ENCODE peak calls at places on chromosomes 5 and 9, in seven cellular contexts. D is cardiac fibroblast, K is heart right ventricle, N is Caco-2, G is astrocyte of the spinal cord, H is astrocyte of the cerebellum, P is AG04450. A is an unnamed sample.

GRCh38 chr5:125410501-125411162 is 664.2 kb upstream of the ZNF608 start:
- DNase-seq in D (peak), K (no peak), N (no peak), G (peak), H (no peak), P (no peak), A (peak)

GRCh38 chr5:180591249-180591887 is at the start of gene SCGB3A1:
- DNase-seq in D (peak), K (no peak), N (no peak), G (no peak), H (no peak), P (no peak), A (peak)

GRCh38 chr5:16304846-16305245 is 125.3 kb upstream of the MARCHF11 start:
- DNase-seq in D (no peak), K (no peak), N (no peak), G (no peak), H (no peak), P (no peak), A (peak)

GRCh38 chr9:70987986-70988385 is 133.4 kb downstream of the TRPM3 start:
- DNase-seq in D (peak), K (no peak), N (no peak), G (peak), H (peak), P (peak), A (peak)

GRCh38 chr5:103901885-103902284 is 339.3 kb upstream of the NUDT12 start:
- DNase-seq in D (no peak), K (no peak), N (no peak), G (no peak), H (no peak), P (no peak), A (no peak)

GRCh38 chr9:130869250-130869649 is 27.4 kb downstream of the QRFP start:
- DNase-seq in D (peak), K (peak), N (no peak), G (peak), H (no peak), P (no peak), A (peak)

GRCh38 chr5:172887735-172888134 is 53.7 kb downstream of the ERGIC1 start:
- DNase-seq in D (peak), K (peak), N (no peak), G (peak), H (no peak), P (peak), A (peak)

GRCh38 chr5:35009657-35010056 is 38.1 kb downstream of the AGXT2 start:
- DNase-seq in D (peak), K (no peak), N (no peak), G (no peak), H (no peak), P (no peak), A (peak)

GRCh38 chr5:67202830-67203229 is 6.2 kb upstream of the CD180 start:
- DNase-seq in D (no peak), K (no peak), N (no peak), G (no peak), H (no peak), P (no peak), A (no peak)

GRCh38 chr5:39209924-39210323 is 9.4 kb downstream of the FYB1 start:
- DNase-seq in D (no peak), K (no peak), N (no peak), G (no peak), H (no peak), P (no peak), A (no peak)

GRCh38 chr5:57659889-57660288 is 177.3 kb upstream of the ACTBL2 start:
- DNase-seq in D (no peak), K (no peak), N (no peak), G (no peak), H (no peak), P (no peak), A (no peak)
- H3K4me3 ChIP-seq in D (no peak), K (no peak), N (no peak), G (no peak), H (no peak), P (no peak), A (no peak)

GRCh38 chr9:18438951-18439350 is 35.0 kb upstream of the ADAMTSL1 start:
- DNase-seq in D (peak), K (no peak), N (no peak), G (no peak), H (no peak), P (no peak), A (peak)

GRCh38 chr9:18438300-18438925 is 35.5 kb upstream of the ADAMTSL1 start:
- DNase-seq in D (peak), K (peak), N (no peak), G (peak), H (no peak), P (no peak), A (peak)

GRCh38 chr9:18441245-18441644 is 32.7 kb upstream of the ADAMTSL1 start:
- DNase-seq in D (no peak), K (no peak), N (no peak), G (peak), H (no peak), P (no peak), A (peak)

GRCh38 chr9:18442629-18443491 is 31.1 kb upstream of the ADAMTSL1 start:
- DNase-seq in D (peak), K (peak), N (peak), G (peak), H (peak), P (peak), A (peak)

GRCh38 chr9:18437315-18438200 is 36.4 kb upstream of the ADAMTSL1 start:
- DNase-seq in D (peak), K (peak), N (no peak), G (no peak), H (no peak), P (no peak), A (peak)
- H3K4me3 ChIP-seq in D (peak), K (peak), N (no peak), G (no peak), H (no peak), P (peak), A (peak)

GRCh38 chr5:77629553-77630245 is 8.8 kb downstream of the OTP start:
- DNase-seq in D (no peak), K (no peak), N (no peak), G (no peak), H (no peak), P (no peak), A (peak)
- H3K4me3 ChIP-seq in D (no peak), K (peak), N (peak), G (no peak), H (peak), P (no peak), A (peak)

DNA sequence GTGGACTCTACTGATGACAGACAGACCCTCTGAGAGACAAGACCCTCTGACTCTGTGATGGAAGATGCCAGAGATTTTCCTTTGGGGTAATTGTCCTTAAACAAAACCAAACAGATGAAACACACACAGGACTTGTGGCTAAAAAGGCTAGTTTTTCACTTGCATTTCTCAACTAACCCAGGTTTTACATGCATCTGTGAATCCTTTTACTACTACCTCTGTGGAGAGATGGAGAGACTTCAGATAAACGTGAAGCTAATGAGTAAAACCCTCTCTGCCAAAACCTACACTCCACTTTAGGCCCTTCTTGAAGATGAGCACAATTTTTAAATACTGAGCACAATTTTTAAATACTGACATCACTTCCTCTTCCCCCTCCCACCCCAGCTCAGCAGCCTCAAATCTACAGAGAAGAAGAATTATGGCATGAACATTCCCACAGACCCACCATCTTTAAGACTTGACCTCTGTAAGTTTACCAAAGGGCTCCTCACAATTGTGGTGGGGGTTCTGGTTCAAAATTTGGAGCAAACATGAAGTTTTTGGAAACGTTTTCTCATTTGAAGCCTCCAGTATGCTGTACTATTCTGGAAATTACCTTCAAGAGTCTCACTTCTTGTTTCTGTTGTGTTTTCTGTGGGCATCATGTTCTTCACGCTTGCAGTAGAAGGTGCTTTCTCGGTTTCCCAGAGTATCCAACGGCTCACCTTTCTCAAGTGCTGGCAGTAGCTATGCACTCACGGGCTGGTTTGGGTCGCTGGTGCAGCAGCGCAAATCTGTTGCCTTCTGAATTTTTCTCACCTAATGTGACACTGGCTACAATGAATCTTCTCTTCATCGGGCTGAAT is 42.7 kb downstream of the ACER2 start:
- DNase-seq in D (no peak), K (no peak), N (no peak), G (no peak), H (no peak), P (no peak), A (no peak)
- H3K4me3 ChIP-seq in D (no peak), K (no peak), N (no peak), G (no peak), H (no peak), P (no peak), A (no peak)

DNA sequence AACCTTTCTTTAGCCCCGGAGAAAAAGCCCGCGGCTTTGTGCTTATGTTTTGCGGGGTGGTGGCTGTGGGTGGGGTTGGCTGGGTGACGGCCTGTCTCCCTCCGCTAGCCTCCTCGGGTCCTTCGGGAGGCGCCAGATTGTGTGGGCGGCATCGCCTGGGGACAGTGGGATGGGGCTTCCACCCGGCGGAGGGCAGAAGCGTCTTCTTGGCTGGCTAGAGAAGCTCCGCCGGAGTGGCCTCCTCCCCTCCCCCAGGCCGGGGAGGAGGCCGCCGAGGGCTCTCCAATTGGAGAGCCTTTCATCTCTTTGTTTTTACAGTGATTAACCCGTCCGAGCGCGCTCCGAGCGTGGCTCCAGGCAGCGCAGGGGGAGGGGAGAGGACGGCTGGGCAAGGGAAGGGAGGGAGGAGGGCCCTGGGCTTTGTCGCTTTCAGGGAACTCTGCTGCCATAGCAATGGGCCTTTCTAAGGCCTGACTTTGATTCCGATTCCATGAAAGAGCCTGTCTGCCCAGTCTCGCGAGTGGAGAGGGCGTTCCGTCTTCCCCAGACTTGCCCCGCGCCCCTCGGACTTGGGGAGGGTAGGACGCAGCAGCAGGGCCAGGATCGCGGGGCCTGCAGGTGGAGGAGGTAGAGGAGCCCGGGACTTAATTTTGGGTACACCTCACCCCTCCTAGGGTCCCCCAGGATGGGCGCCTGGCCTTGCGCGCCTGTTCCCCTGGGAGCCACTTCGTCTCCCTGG is 36.7 kb upstream of the TIFAB start:
- DNase-seq in D (peak), K (no peak), N (peak), G (peak), H (peak), P (peak), A (peak)
- H3K4me3 ChIP-seq in D (peak), K (peak), N (peak), G (peak), H (peak), P (peak), A (peak)

DNA sequence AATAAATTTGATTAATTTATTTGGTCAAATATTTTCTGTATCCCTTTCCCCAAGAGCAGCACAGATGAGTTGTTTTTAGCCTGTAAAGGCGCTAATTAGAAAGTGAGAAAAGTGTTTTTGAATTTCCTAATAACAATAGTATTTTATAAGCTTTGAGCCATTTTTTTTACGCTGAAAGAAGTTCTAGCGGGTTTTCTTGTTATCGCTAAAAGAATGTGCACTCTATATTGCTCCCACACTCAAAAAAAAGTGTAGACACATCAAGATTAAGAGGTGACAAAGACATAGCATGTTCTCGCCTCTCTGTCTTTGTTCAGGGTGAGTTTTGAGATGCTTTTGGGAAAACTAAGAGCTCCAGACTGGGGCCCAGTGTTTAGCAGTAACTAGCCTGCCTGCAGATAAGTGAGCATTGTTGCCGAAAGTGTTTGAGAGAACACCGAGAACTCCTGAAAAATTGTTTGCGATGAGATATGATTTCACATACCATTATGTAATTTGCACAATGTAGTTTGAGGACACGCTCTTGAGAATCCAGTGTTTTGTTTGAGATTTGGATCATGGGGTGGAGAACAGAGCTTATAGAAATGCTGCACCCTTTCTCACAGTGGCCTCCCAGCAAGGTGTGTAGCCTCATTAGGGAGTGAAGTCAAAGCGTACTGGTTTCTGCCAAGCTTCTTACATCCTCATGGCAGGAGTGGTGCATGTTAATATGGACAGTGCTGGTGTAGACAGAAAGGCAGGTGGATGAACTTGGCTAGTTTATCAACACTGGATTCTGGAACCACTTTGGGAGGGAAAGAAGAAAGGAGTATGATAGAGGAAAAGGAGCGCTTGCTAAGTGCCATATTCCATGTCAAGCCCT is 1.5 kb downstream of the F2R start:
- DNase-seq in D (peak), K (no peak), N (no peak), G (no peak), H (no peak), P (no peak), A (no peak)
- H3K4me3 ChIP-seq in D (peak), K (peak), N (peak), G (peak), H (peak), P (peak), A (peak)

GRCh38 chr5:145834917-145835838 is at the start of gene PRELID2:
- DNase-seq in D (peak), K (peak), N (peak), G (peak), H (peak), P (peak), A (peak)
- H3K4me3 ChIP-seq in D (peak), K (peak), N (peak), G (peak), H (peak), P (peak), A (peak)

DNA sequence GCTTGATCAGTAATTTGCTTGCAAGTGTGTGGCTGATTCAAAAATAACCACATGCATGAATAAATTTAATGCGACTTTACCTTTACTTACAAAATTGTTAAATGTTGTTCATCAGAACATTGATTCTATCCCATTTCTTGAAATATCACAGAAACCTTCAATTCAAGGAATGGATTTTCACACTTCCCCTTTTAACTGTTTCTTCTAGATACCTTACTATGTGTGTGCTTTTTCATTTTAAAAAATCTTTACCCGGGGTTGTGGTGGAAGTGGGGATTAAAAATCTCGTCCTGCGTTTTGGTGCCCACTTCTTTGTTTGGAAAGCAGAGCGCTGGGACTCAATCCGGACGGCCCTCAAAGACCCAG is 5.8 kb upstream of the MEF2C start:
- DNase-seq in D (no peak), K (no peak), N (no peak), G (no peak), H (no peak), P (no peak), A (no peak)
- H3K4me3 ChIP-seq in D (peak), K (peak), N (no peak), G (peak), H (peak), P (peak), A (peak)

DNA sequence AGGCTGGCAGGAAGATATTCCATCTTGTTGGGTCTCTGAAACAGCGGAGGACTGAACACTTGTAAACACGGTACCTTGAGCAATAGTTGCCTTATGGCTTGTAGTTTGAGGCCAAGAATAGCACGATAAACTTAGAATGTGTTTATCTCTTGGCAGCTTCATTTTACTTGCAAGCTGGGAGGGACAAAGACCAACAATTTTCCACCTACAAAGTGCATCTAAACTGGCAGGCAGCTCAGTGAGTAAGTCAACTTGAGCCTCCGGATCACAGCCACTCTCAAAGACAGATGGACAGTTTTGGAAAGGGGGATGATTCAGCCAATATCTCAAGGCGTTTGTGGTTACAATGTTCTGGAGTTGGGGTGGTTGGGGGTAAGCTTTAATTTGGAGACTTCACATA is 652.6 kb downstream of the CETN3 start:
- DNase-seq in D (peak), K (peak), N (no peak), G (peak), H (peak), P (no peak), A (peak)
- H3K4me3 ChIP-seq in D (no peak), K (no peak), N (no peak), G (no peak), H (no peak), P (no peak), A (no peak)